ENCODE peak calls at places on chromosomes 11 and 22, in eight cellular contexts. O is RPMI7951; J is stimulated activated CD4-positive, alpha-beta T cell treated with anti-CD3 and anti-CD28 coated beads, Interleukin-4, amount 100 ng/mL, for 24 hours; Q is NCI-H510A treated with DMSO at 0.1 percent for 48 hours; S is non-pigmented ciliary epithelial cell; R is hepatic stellate cell; D is mucosa of descending colon; Z is caudate nucleus. X is an unnamed sample.

GRCh38 chr11:924406-925157 is 1.1 kb upstream of the AP2A2 start:
- DNase-seq in Z (no peak), Q (no peak), S (no peak), J (no peak), D (no peak), O (no peak), R (no peak), X (no peak)

GRCh38 chr11:26950260-26950719 is 43.6 kb upstream of the FIBIN start:
- DNase-seq in D (peak; percentile 24), J (no peak), Z (no peak), S (no peak), R (peak; percentile 37), O (peak; percentile 73), Q (no peak), X (peak; percentile 55)

GRCh38 chr11:2215561-2216399 is 44.2 kb upstream of the TH start:
- DNase-seq in D (no peak), O (no peak), J (no peak), R (no peak), S (no peak), Q (no peak), Z (no peak), X (no peak)

GRCh38 chr11:128714881-128715280 is 21.0 kb downstream of the FLI1 start:
- DNase-seq in S (peak; percentile 83), J (no peak), Q (no peak), O (peak; percentile 97), R (peak; percentile 84), D (no peak), Z (no peak), X (peak; percentile 84)

GRCh38 chr22:38745676-38746460 is 9.9 kb downstream of the SUN2 start:
- DNase-seq in Q (peak; percentile 84), O (no peak), R (no peak), S (no peak), D (peak; percentile 78), Z (no peak), J (no peak), X (no peak)

GRCh38 chr11:12460441-12460840 is 83.1 kb downstream of the PARVA start:
- DNase-seq in D (no peak), Z (no peak), O (no peak), R (no peak), Q (no peak), J (no peak), S (no peak), X (no peak)

GRCh38 chr11:93567406-93567819 is 24.2 kb upstream of the SMCO4 start:
- DNase-seq in J (no peak), D (peak; percentile 53), Q (no peak), O (peak; percentile 45), Z (no peak), S (no peak), R (no peak), X (peak; percentile 29)

GRCh38 chr11:19827399-19828135 is 114.9 kb downstream of the NAV2 start:
- DNase-seq in Q (no peak), S (no peak), D (no peak), Z (no peak), O (no peak), J (no peak), R (no peak), X (no peak)

GRCh38 chr11:60130496-60130895 is 42.0 kb downstream of the MS4A2 start:
- DNase-seq in D (peak; percentile 83), Z (no peak), S (no peak), J (no peak), R (no peak), Q (no peak), O (peak; percentile 18), X (peak; percentile 31)

GRCh38 chr11:6357222-6357621 is 33.1 kb upstream of the SMPD1 start:
- DNase-seq in S (peak; percentile 74), Q (no peak), J (peak; percentile 61), O (peak; percentile 96), D (peak; percentile 35), Z (no peak), R (peak; percentile 72), X (peak; percentile 84)

GRCh38 chr22:37427128-37427710 is at the start of gene ELFN2:
- DNase-seq in D (no peak), O (no peak), Z (no peak), S (no peak), Q (no peak), R (no peak), J (no peak), X (peak; percentile 67)

GRCh38 chr11:21511835-21512440 is 680.9 kb upstream of the ANO5 start:
- DNase-seq in J (no peak), O (peak; percentile 10), D (peak; percentile 78), R (no peak), Z (peak; percentile 2), Q (peak; percentile 21), S (no peak), X (peak; percentile 5)

GRCh38 chr11:120977470-120977869 is 46.4 kb upstream of the TBCEL start:
- DNase-seq in J (no peak), D (no peak), Z (no peak), O (peak; percentile 27), Q (no peak), R (no peak), S (no peak), X (no peak)

GRCh38 chr11:112355726-112356125 is 95.1 kb upstream of the PLET1 start:
- DNase-seq in Z (no peak), S (no peak), D (peak; percentile 30), O (peak; percentile 86), R (no peak), J (no peak), Q (peak; percentile 86), X (peak; percentile 36)

GRCh38 chr11:45483361-45483760 is 182.1 kb downstream of the CHST1 start:
- DNase-seq in D (no peak), Q (no peak), Z (no peak), O (no peak), R (no peak), J (no peak), S (no peak), X (no peak)

X was measured in GM03348.